ENCODE peak calls at places on chromosome 3, in six cellular contexts. One of them, this sample, is unnamed.

GRCh38 chr3:109643590-109643989 is 306.2 kb upstream of the DPPA4 start:
- DNase-seq in stomach: no peak
- DNase-seq in GM23338: no peak
- DNase-seq in ovary: no peak
- DNase-seq in testis: no peak
- DNase-seq in uterus: no peak
- DNase-seq in this sample: no peak

GRCh38 chr3:122258757-122259371 is 66.2 kb upstream of the CSTA start:
- DNase-seq in stomach: peak
- DNase-seq in GM23338: peak
- DNase-seq in ovary: peak
- DNase-seq in testis: peak
- DNase-seq in uterus: no peak
- DNase-seq in this sample: peak

GRCh38 chr3:132268956-132269355 is 48.3 kb upstream of the ACP3 start:
- DNase-seq in stomach: no peak
- DNase-seq in GM23338: peak
- DNase-seq in ovary: no peak
- DNase-seq in testis: peak
- DNase-seq in uterus: no peak
- DNase-seq in this sample: no peak

GRCh38 chr3:138336454-138336853 is 6.8 kb upstream of the NME9 start:
- DNase-seq in stomach: no peak
- DNase-seq in GM23338: peak
- DNase-seq in ovary: no peak
- DNase-seq in testis: no peak
- DNase-seq in uterus: no peak
- DNase-seq in this sample: no peak

GRCh38 chr3:117531078-117531477 is 821.5 kb downstream of the TUSC7 start:
- DNase-seq in stomach: no peak
- DNase-seq in GM23338: no peak
- DNase-seq in ovary: no peak
- DNase-seq in testis: no peak
- DNase-seq in uterus: no peak
- DNase-seq in this sample: no peak

GRCh38 chr3:100797921-100798491 is 88.7 kb downstream of the TFG start:
- DNase-seq in stomach: no peak
- DNase-seq in GM23338: no peak
- DNase-seq in ovary: no peak
- DNase-seq in testis: no peak
- DNase-seq in uterus: no peak
- DNase-seq in this sample: no peak

GRCh38 chr3:136114421-136114820 is 81.7 kb downstream of the MSL2 start:
- DNase-seq in stomach: no peak
- DNase-seq in GM23338: no peak
- DNase-seq in ovary: no peak
- DNase-seq in testis: no peak
- DNase-seq in uterus: no peak
- DNase-seq in this sample: no peak

GRCh38 chr3:143352850-143353550 is 233.4 kb downstream of the CHST2 start:
- DNase-seq in stomach: no peak
- DNase-seq in GM23338: no peak
- DNase-seq in ovary: no peak
- DNase-seq in testis: no peak
- DNase-seq in uterus: no peak
- DNase-seq in this sample: no peak

GRCh38 chr3:131733086-131733841 is 230.5 kb upstream of the MRPL3 start:
- DNase-seq in stomach: no peak
- DNase-seq in GM23338: no peak
- DNase-seq in ovary: no peak
- DNase-seq in testis: no peak
- DNase-seq in uterus: no peak
- DNase-seq in this sample: no peak

GRCh38 chr3:134810052-134810435 is 15.0 kb downstream of the EPHB1 start:
- DNase-seq in stomach: no peak
- DNase-seq in GM23338: peak
- DNase-seq in ovary: no peak
- DNase-seq in testis: no peak
- DNase-seq in uterus: no peak
- DNase-seq in this sample: no peak

GRCh38 chr3:55516391-55517030 is 29.4 kb upstream of the WNT5A start:
- DNase-seq in stomach: no peak
- DNase-seq in GM23338: no peak
- DNase-seq in ovary: no peak
- DNase-seq in testis: no peak
- DNase-seq in uterus: no peak
- DNase-seq in this sample: no peak

GRCh38 chr3:48125026-48125704 is 63.1 kb downstream of the CDC25A start:
- DNase-seq in stomach: no peak
- DNase-seq in GM23338: peak
- DNase-seq in ovary: peak
- DNase-seq in testis: peak
- DNase-seq in uterus: no peak
- DNase-seq in this sample: no peak

GRCh38 chr3:183085634-183086390 is 13.5 kb downstream of the MCCC1 start:
- DNase-seq in stomach: no peak
- DNase-seq in GM23338: peak
- DNase-seq in ovary: no peak
- DNase-seq in testis: peak
- DNase-seq in uterus: no peak
- DNase-seq in this sample: no peak

GRCh38 chr3:59432676-59433075 is 382.9 kb upstream of the CFAP20DC start:
- DNase-seq in stomach: no peak
- DNase-seq in GM23338: no peak
- DNase-seq in ovary: no peak
- DNase-seq in testis: no peak
- DNase-seq in uterus: no peak
- DNase-seq in this sample: no peak

GRCh38 chr3:10348404-10348721 is 27.5 kb upstream of the SEC13 start:
- DNase-seq in stomach: no peak
- DNase-seq in GM23338: no peak
- DNase-seq in ovary: no peak
- DNase-seq in testis: no peak
- DNase-seq in uterus: no peak
- DNase-seq in this sample: no peak

GRCh38 chr3:168647582-168647981 is 551.9 kb upstream of the GOLIM4 start:
- DNase-seq in stomach: no peak
- DNase-seq in GM23338: no peak
- DNase-seq in ovary: no peak
- DNase-seq in testis: no peak
- DNase-seq in uterus: no peak
- DNase-seq in this sample: no peak

GRCh38 chr3:10312866-10313265 is 8.0 kb downstream of the SEC13 start:
- DNase-seq in stomach: no peak
- DNase-seq in GM23338: no peak
- DNase-seq in ovary: no peak
- DNase-seq in testis: no peak
- DNase-seq in uterus: no peak
- DNase-seq in this sample: no peak

GRCh38 chr3:11593318-11594034 is 50.2 kb downstream of the VGLL4 start:
- DNase-seq in stomach: no peak
- DNase-seq in GM23338: no peak
- DNase-seq in ovary: peak
- DNase-seq in testis: no peak
- DNase-seq in uterus: no peak
- DNase-seq in this sample: no peak

GRCh38 chr3:76177650-76178049 is 392.3 kb upstream of the ZNF717 start:
- DNase-seq in stomach: no peak
- DNase-seq in GM23338: no peak
- DNase-seq in ovary: no peak
- DNase-seq in testis: no peak
- DNase-seq in uterus: no peak
- DNase-seq in this sample: no peak

GRCh38 chr3:72887723-72888545 is at the start of gene GXYLT2:
- DNase-seq in stomach: peak
- DNase-seq in GM23338: peak
- DNase-seq in ovary: peak
- DNase-seq in testis: peak
- DNase-seq in uterus: peak
- DNase-seq in this sample: peak

GRCh38 chr3:193301441-193301840 is 60.4 kb downstream of the PLAAT1 start:
- DNase-seq in stomach: no peak
- DNase-seq in GM23338: no peak
- DNase-seq in ovary: no peak
- DNase-seq in testis: no peak
- DNase-seq in uterus: no peak
- DNase-seq in this sample: no peak

GRCh38 chr3:54988302-54989022 is 60.6 kb upstream of the LRTM1 start:
- DNase-seq in stomach: no peak
- DNase-seq in GM23338: no peak
- DNase-seq in ovary: peak
- DNase-seq in testis: peak
- DNase-seq in uterus: peak
- DNase-seq in this sample: peak

GRCh38 chr3:32725721-32726120 is 40.7 kb downstream of the CNOT10 start:
- DNase-seq in stomach: no peak
- DNase-seq in GM23338: no peak
- DNase-seq in ovary: no peak
- DNase-seq in testis: no peak
- DNase-seq in uterus: no peak
- DNase-seq in this sample: no peak

GRCh38 chr3:94525039-94525438 is 462.2 kb downstream of the NSUN3 start:
- DNase-seq in stomach: no peak
- DNase-seq in GM23338: peak
- DNase-seq in ovary: peak
- DNase-seq in testis: peak
- DNase-seq in uterus: no peak
- DNase-seq in this sample: peak

GRCh38 chr3:44309500-44309899 is 29.1 kb upstream of the TCAIM start:
- DNase-seq in stomach: no peak
- DNase-seq in GM23338: no peak
- DNase-seq in ovary: no peak
- DNase-seq in testis: no peak
- DNase-seq in uterus: no peak
- DNase-seq in this sample: no peak

GRCh38 chr3:143199998-143200909 is 80.7 kb downstream of the CHST2 start:
- DNase-seq in stomach: no peak
- DNase-seq in GM23338: no peak
- DNase-seq in ovary: no peak
- DNase-seq in testis: no peak
- DNase-seq in uterus: no peak
- DNase-seq in this sample: no peak

GRCh38 chr3:49805884-49806701 is 3.0 kb downstream of the INKA1 start:
- DNase-seq in stomach: no peak
- DNase-seq in GM23338: peak
- DNase-seq in ovary: no peak
- DNase-seq in testis: no peak
- DNase-seq in uterus: peak
- DNase-seq in this sample: peak
- H3K4me3 ChIP-seq in stomach: no peak
- H3K4me3 ChIP-seq in GM23338: peak
- H3K4me3 ChIP-seq in ovary: no peak
- H3K4me3 ChIP-seq in testis: no peak
- H3K4me3 ChIP-seq in uterus: no peak
- H3K4me3 ChIP-seq in this sample: no peak

GRCh38 chr3:195032955-195033354 is 238.0 kb downstream of the XXYLT1 start:
- DNase-seq in stomach: no peak
- DNase-seq in GM23338: no peak
- DNase-seq in ovary: no peak
- DNase-seq in testis: no peak
- DNase-seq in uterus: no peak
- DNase-seq in this sample: no peak

GRCh38 chr3:195028877-195029606 is 241.9 kb downstream of the XXYLT1 start:
- DNase-seq in stomach: peak
- DNase-seq in GM23338: no peak
- DNase-seq in ovary: no peak
- DNase-seq in testis: no peak
- DNase-seq in uterus: no peak
- DNase-seq in this sample: no peak

GRCh38 chr3:195032106-195032759 is 238.7 kb downstream of the XXYLT1 start:
- DNase-seq in stomach: no peak
- DNase-seq in GM23338: no peak
- DNase-seq in ovary: no peak
- DNase-seq in testis: no peak
- DNase-seq in uterus: no peak
- DNase-seq in this sample: no peak

GRCh38 chr3:195031574-195032003 is 239.4 kb downstream of the XXYLT1 start:
- DNase-seq in stomach: no peak
- DNase-seq in GM23338: no peak
- DNase-seq in ovary: no peak
- DNase-seq in testis: no peak
- DNase-seq in uterus: no peak
- DNase-seq in this sample: no peak

GRCh38 chr3:195030791-195031321 is 240.1 kb downstream of the XXYLT1 start:
- DNase-seq in stomach: no peak
- DNase-seq in GM23338: no peak
- DNase-seq in ovary: no peak
- DNase-seq in testis: no peak
- DNase-seq in uterus: peak
- DNase-seq in this sample: peak
- H3K27ac ChIP-seq in stomach: peak
- H3K27ac ChIP-seq in GM23338: no peak
- H3K27ac ChIP-seq in ovary: no peak
- H3K27ac ChIP-seq in testis: no peak
- H3K27ac ChIP-seq in uterus: peak
- H3K27ac ChIP-seq in this sample: peak

GRCh38 chr3:171054921-171055320 is 28.4 kb upstream of the SLC2A2 start:
- DNase-seq in stomach: no peak
- DNase-seq in GM23338: no peak
- DNase-seq in ovary: no peak
- DNase-seq in testis: no peak
- DNase-seq in uterus: no peak
- DNase-seq in this sample: no peak
- H3K4me3 ChIP-seq in stomach: no peak
- H3K4me3 ChIP-seq in GM23338: no peak
- H3K4me3 ChIP-seq in ovary: no peak
- H3K4me3 ChIP-seq in testis: no peak
- H3K4me3 ChIP-seq in uterus: no peak
- H3K4me3 ChIP-seq in this sample: no peak

GRCh38 chr3:196080997-196081833 is 675 bp downstream of the TFRC start:
- DNase-seq in stomach: peak
- DNase-seq in GM23338: peak
- DNase-seq in ovary: peak
- DNase-seq in testis: peak
- DNase-seq in uterus: peak
- DNase-seq in this sample: peak

GRCh38 chr3:196082471-196082971 is 631 bp upstream of the TFRC start:
- DNase-seq in stomach: no peak
- DNase-seq in GM23338: no peak
- DNase-seq in ovary: no peak
- DNase-seq in testis: no peak
- DNase-seq in uterus: no peak
- DNase-seq in this sample: no peak

GRCh38 chr3:196076721-196077120 is 5.2 kb downstream of the TFRC start:
- DNase-seq in stomach: no peak
- DNase-seq in GM23338: no peak
- DNase-seq in ovary: no peak
- DNase-seq in testis: no peak
- DNase-seq in uterus: no peak
- DNase-seq in this sample: no peak

GRCh38 chr3:196081834-196082470 is at the start of gene TFRC:
- DNase-seq in stomach: peak
- DNase-seq in GM23338: peak
- DNase-seq in ovary: peak
- DNase-seq in testis: peak
- DNase-seq in uterus: peak
- DNase-seq in this sample: peak

DNA sequence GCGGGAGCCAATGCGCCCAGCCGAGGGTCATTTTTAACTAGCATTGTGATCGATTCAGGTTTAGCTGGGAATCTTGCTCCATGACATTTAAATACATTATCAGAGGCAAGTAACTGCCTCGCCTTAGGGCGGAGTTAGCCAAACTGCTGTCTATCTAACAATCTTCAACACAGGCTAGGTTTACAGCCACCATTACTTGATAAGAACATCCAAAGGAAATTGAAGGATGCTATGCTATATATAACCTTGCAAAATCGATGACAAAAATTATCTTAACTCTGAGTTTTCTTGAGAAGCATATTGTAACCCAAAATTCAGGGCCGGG is 1.4 kb downstream of the TFRC start:
- DNase-seq in stomach: no peak
- DNase-seq in GM23338: no peak
- DNase-seq in ovary: no peak
- DNase-seq in testis: no peak
- DNase-seq in uterus: no peak
- DNase-seq in this sample: no peak
- H3K27ac ChIP-seq in stomach: peak
- H3K27ac ChIP-seq in GM23338: no peak
- H3K27ac ChIP-seq in ovary: no peak
- H3K27ac ChIP-seq in testis: peak
- H3K27ac ChIP-seq in uterus: no peak
- H3K27ac ChIP-seq in this sample: peak

This sample was measured in right cardiac atrium.